ENCODE peak calls at places on chromosomes 6 and 20, in seven cellular contexts. One of them, this sample, is unnamed.

GRCh38 chr20:11676618-11677289 is 240.9 kb upstream of the BTBD3 start:
- DNase-seq in neural progenitor cell: peak; percentile 78
- DNase-seq in Right ventricle myocardium inferior: no peak
- DNase-seq in epithelial cell of prostate: no peak
- DNase-seq in activated CD4-positive, CD25-positive, alpha-beta regulatory T cell: no peak
- DNase-seq in NCI-H1105: peak; percentile 51
- DNase-seq in stimulated activated CD4-positive, alpha-beta T cell treated with anti-CD3 and anti-CD28 coated beads, Interleukin-15, amount 100 ng/mL, for 1 hour: no peak
- DNase-seq in this sample: peak; percentile 9

GRCh38 chr6:168060521-168060931 is 18.5 kb downstream of the FRMD1 start:
- DNase-seq in activated CD4-positive, CD25-positive, alpha-beta regulatory T cell: no peak
- DNase-seq in neural progenitor cell: peak; percentile 79
- DNase-seq in Right ventricle myocardium inferior: peak; percentile 73
- DNase-seq in stimulated activated CD4-positive, alpha-beta T cell treated with anti-CD3 and anti-CD28 coated beads, Interleukin-15, amount 100 ng/mL, for 1 hour: no peak
- DNase-seq in epithelial cell of prostate: no peak
- DNase-seq in NCI-H1105: no peak
- DNase-seq in this sample: peak; percentile 17

GRCh38 chr6:7203939-7204338 is 96.2 kb downstream of the RREB1 start:
- DNase-seq in activated CD4-positive, CD25-positive, alpha-beta regulatory T cell: no peak
- DNase-seq in NCI-H1105: no peak
- DNase-seq in epithelial cell of prostate: no peak
- DNase-seq in stimulated activated CD4-positive, alpha-beta T cell treated with anti-CD3 and anti-CD28 coated beads, Interleukin-15, amount 100 ng/mL, for 1 hour: no peak
- DNase-seq in neural progenitor cell: no peak
- DNase-seq in Right ventricle myocardium inferior: no peak
- DNase-seq in this sample: no peak

GRCh38 chr6:151180321-151180720 is 59.4 kb upstream of the AKAP12 start:
- DNase-seq in neural progenitor cell: no peak
- DNase-seq in Right ventricle myocardium inferior: no peak
- DNase-seq in NCI-H1105: no peak
- DNase-seq in epithelial cell of prostate: no peak
- DNase-seq in stimulated activated CD4-positive, alpha-beta T cell treated with anti-CD3 and anti-CD28 coated beads, Interleukin-15, amount 100 ng/mL, for 1 hour: no peak
- DNase-seq in activated CD4-positive, CD25-positive, alpha-beta regulatory T cell: no peak
- DNase-seq in this sample: no peak

GRCh38 chr20:63963784-63964301 is 5.9 kb downstream of the ZNF512B start:
- DNase-seq in activated CD4-positive, CD25-positive, alpha-beta regulatory T cell: no peak
- DNase-seq in stimulated activated CD4-positive, alpha-beta T cell treated with anti-CD3 and anti-CD28 coated beads, Interleukin-15, amount 100 ng/mL, for 1 hour: no peak
- DNase-seq in Right ventricle myocardium inferior: peak; percentile 49
- DNase-seq in epithelial cell of prostate: no peak
- DNase-seq in NCI-H1105: no peak
- DNase-seq in neural progenitor cell: no peak
- DNase-seq in this sample: no peak

GRCh38 chr20:409697-410559 is 1.8 kb downstream of the RBCK1 start:
- DNase-seq in stimulated activated CD4-positive, alpha-beta T cell treated with anti-CD3 and anti-CD28 coated beads, Interleukin-15, amount 100 ng/mL, for 1 hour: no peak
- DNase-seq in neural progenitor cell: no peak
- DNase-seq in activated CD4-positive, CD25-positive, alpha-beta regulatory T cell: no peak
- DNase-seq in NCI-H1105: no peak
- DNase-seq in Right ventricle myocardium inferior: no peak
- DNase-seq in epithelial cell of prostate: no peak
- DNase-seq in this sample: no peak

GRCh38 chr6:85923013-85923430 is 280.3 kb upstream of the SYNCRIP start:
- DNase-seq in NCI-H1105: peak; percentile 24
- DNase-seq in activated CD4-positive, CD25-positive, alpha-beta regulatory T cell: no peak
- DNase-seq in Right ventricle myocardium inferior: no peak
- DNase-seq in stimulated activated CD4-positive, alpha-beta T cell treated with anti-CD3 and anti-CD28 coated beads, Interleukin-15, amount 100 ng/mL, for 1 hour: no peak
- DNase-seq in neural progenitor cell: peak; percentile 80
- DNase-seq in epithelial cell of prostate: peak; percentile 58
- DNase-seq in this sample: no peak

GRCh38 chr6:2524090-2524489 is 226.6 kb downstream of the MYLK4 start:
- DNase-seq in epithelial cell of prostate: no peak
- DNase-seq in Right ventricle myocardium inferior: no peak
- DNase-seq in NCI-H1105: no peak
- DNase-seq in stimulated activated CD4-positive, alpha-beta T cell treated with anti-CD3 and anti-CD28 coated beads, Interleukin-15, amount 100 ng/mL, for 1 hour: no peak
- DNase-seq in activated CD4-positive, CD25-positive, alpha-beta regulatory T cell: no peak
- DNase-seq in neural progenitor cell: no peak
- DNase-seq in this sample: no peak

GRCh38 chr20:57195023-57195758 is 71.2 kb downstream of the BMP7 start:
- DNase-seq in Right ventricle myocardium inferior: no peak
- DNase-seq in activated CD4-positive, CD25-positive, alpha-beta regulatory T cell: no peak
- DNase-seq in stimulated activated CD4-positive, alpha-beta T cell treated with anti-CD3 and anti-CD28 coated beads, Interleukin-15, amount 100 ng/mL, for 1 hour: no peak
- DNase-seq in epithelial cell of prostate: no peak
- DNase-seq in neural progenitor cell: no peak
- DNase-seq in NCI-H1105: no peak
- DNase-seq in this sample: no peak

GRCh38 chr6:101640131-101640530 is 246.6 kb downstream of the GRIK2 start:
- DNase-seq in Right ventricle myocardium inferior: no peak
- DNase-seq in neural progenitor cell: no peak
- DNase-seq in epithelial cell of prostate: no peak
- DNase-seq in NCI-H1105: no peak
- DNase-seq in activated CD4-positive, CD25-positive, alpha-beta regulatory T cell: no peak
- DNase-seq in stimulated activated CD4-positive, alpha-beta T cell treated with anti-CD3 and anti-CD28 coated beads, Interleukin-15, amount 100 ng/mL, for 1 hour: no peak
- DNase-seq in this sample: no peak

GRCh38 chr6:113102761-113103160 is 754.4 kb upstream of the MARCKS start:
- DNase-seq in neural progenitor cell: no peak
- DNase-seq in NCI-H1105: no peak
- DNase-seq in activated CD4-positive, CD25-positive, alpha-beta regulatory T cell: no peak
- DNase-seq in epithelial cell of prostate: no peak
- DNase-seq in Right ventricle myocardium inferior: no peak
- DNase-seq in stimulated activated CD4-positive, alpha-beta T cell treated with anti-CD3 and anti-CD28 coated beads, Interleukin-15, amount 100 ng/mL, for 1 hour: no peak
- DNase-seq in this sample: no peak

GRCh38 chr20:32756156-32756555 is 6.0 kb upstream of the DNMT3B start:
- DNase-seq in epithelial cell of prostate: no peak
- DNase-seq in Right ventricle myocardium inferior: no peak
- DNase-seq in neural progenitor cell: no peak
- DNase-seq in NCI-H1105: no peak
- DNase-seq in stimulated activated CD4-positive, alpha-beta T cell treated with anti-CD3 and anti-CD28 coated beads, Interleukin-15, amount 100 ng/mL, for 1 hour: no peak
- DNase-seq in activated CD4-positive, CD25-positive, alpha-beta regulatory T cell: no peak
- DNase-seq in this sample: no peak

GRCh38 chr6:25359891-25360290 is 80.7 kb downstream of the CARMIL1 start:
- DNase-seq in activated CD4-positive, CD25-positive, alpha-beta regulatory T cell: no peak
- DNase-seq in NCI-H1105: peak; percentile 8
- DNase-seq in stimulated activated CD4-positive, alpha-beta T cell treated with anti-CD3 and anti-CD28 coated beads, Interleukin-15, amount 100 ng/mL, for 1 hour: no peak
- DNase-seq in epithelial cell of prostate: no peak
- DNase-seq in neural progenitor cell: no peak
- DNase-seq in Right ventricle myocardium inferior: no peak
- DNase-seq in this sample: no peak

GRCh38 chr20:49935746-49936152 is 448 bp upstream of the RNF114 start:
- DNase-seq in stimulated activated CD4-positive, alpha-beta T cell treated with anti-CD3 and anti-CD28 coated beads, Interleukin-15, amount 100 ng/mL, for 1 hour: no peak
- DNase-seq in Right ventricle myocardium inferior: no peak
- DNase-seq in NCI-H1105: no peak
- DNase-seq in neural progenitor cell: no peak
- DNase-seq in epithelial cell of prostate: no peak
- DNase-seq in activated CD4-positive, CD25-positive, alpha-beta regulatory T cell: no peak
- DNase-seq in this sample: no peak

GRCh38 chr20:47741669-47742345 is 43.5 kb downstream of the SULF2 start:
- DNase-seq in NCI-H1105: no peak
- DNase-seq in neural progenitor cell: no peak
- DNase-seq in Right ventricle myocardium inferior: no peak
- DNase-seq in activated CD4-positive, CD25-positive, alpha-beta regulatory T cell: no peak
- DNase-seq in stimulated activated CD4-positive, alpha-beta T cell treated with anti-CD3 and anti-CD28 coated beads, Interleukin-15, amount 100 ng/mL, for 1 hour: no peak
- DNase-seq in epithelial cell of prostate: no peak
- DNase-seq in this sample: no peak

GRCh38 chr6:30591008-30591407 is 19.8 kb downstream of the ABCF1 start:
- DNase-seq in stimulated activated CD4-positive, alpha-beta T cell treated with anti-CD3 and anti-CD28 coated beads, Interleukin-15, amount 100 ng/mL, for 1 hour: no peak
- DNase-seq in NCI-H1105: no peak
- DNase-seq in neural progenitor cell: no peak
- DNase-seq in epithelial cell of prostate: peak; percentile 84
- DNase-seq in Right ventricle myocardium inferior: no peak
- DNase-seq in activated CD4-positive, CD25-positive, alpha-beta regulatory T cell: no peak
- DNase-seq in this sample: no peak

GRCh38 chr6:163950159-163950558 is 535.6 kb downstream of the QKI start:
- DNase-seq in activated CD4-positive, CD25-positive, alpha-beta regulatory T cell: no peak
- DNase-seq in stimulated activated CD4-positive, alpha-beta T cell treated with anti-CD3 and anti-CD28 coated beads, Interleukin-15, amount 100 ng/mL, for 1 hour: no peak
- DNase-seq in neural progenitor cell: no peak
- DNase-seq in Right ventricle myocardium inferior: no peak
- DNase-seq in NCI-H1105: no peak
- DNase-seq in epithelial cell of prostate: no peak
- DNase-seq in this sample: no peak

GRCh38 chr20:51354191-51354768 is 188.2 kb downstream of the NFATC2 start:
- DNase-seq in activated CD4-positive, CD25-positive, alpha-beta regulatory T cell: no peak
- DNase-seq in neural progenitor cell: no peak
- DNase-seq in epithelial cell of prostate: no peak
- DNase-seq in NCI-H1105: no peak
- DNase-seq in Right ventricle myocardium inferior: no peak
- DNase-seq in stimulated activated CD4-positive, alpha-beta T cell treated with anti-CD3 and anti-CD28 coated beads, Interleukin-15, amount 100 ng/mL, for 1 hour: no peak
- DNase-seq in this sample: no peak

GRCh38 chr6:138402833-138403187 is 1.2 kb upstream of the HEBP2 start:
- DNase-seq in NCI-H1105: no peak
- DNase-seq in Right ventricle myocardium inferior: no peak
- DNase-seq in neural progenitor cell: no peak
- DNase-seq in activated CD4-positive, CD25-positive, alpha-beta regulatory T cell: no peak
- DNase-seq in epithelial cell of prostate: no peak
- DNase-seq in stimulated activated CD4-positive, alpha-beta T cell treated with anti-CD3 and anti-CD28 coated beads, Interleukin-15, amount 100 ng/mL, for 1 hour: no peak
- DNase-seq in this sample: no peak

GRCh38 chr6:136921936-136922679 is at the start of gene SLC35D3:
- DNase-seq in Right ventricle myocardium inferior: no peak
- DNase-seq in epithelial cell of prostate: no peak
- DNase-seq in activated CD4-positive, CD25-positive, alpha-beta regulatory T cell: no peak
- DNase-seq in neural progenitor cell: peak; percentile 74
- DNase-seq in stimulated activated CD4-positive, alpha-beta T cell treated with anti-CD3 and anti-CD28 coated beads, Interleukin-15, amount 100 ng/mL, for 1 hour: peak; percentile 2
- DNase-seq in NCI-H1105: no peak
- DNase-seq in this sample: no peak

GRCh38 chr20:64228086-64228485 is 27.5 kb upstream of the PCMTD2 start:
- DNase-seq in stimulated activated CD4-positive, alpha-beta T cell treated with anti-CD3 and anti-CD28 coated beads, Interleukin-15, amount 100 ng/mL, for 1 hour: no peak
- DNase-seq in Right ventricle myocardium inferior: peak; percentile 27
- DNase-seq in NCI-H1105: no peak
- DNase-seq in epithelial cell of prostate: no peak
- DNase-seq in activated CD4-positive, CD25-positive, alpha-beta regulatory T cell: no peak
- DNase-seq in neural progenitor cell: no peak
- DNase-seq in this sample: no peak

GRCh38 chr6:89638320-89639195 is at the start of gene LYRM2:
- DNase-seq in NCI-H1105: peak; percentile 95
- DNase-seq in epithelial cell of prostate: peak; percentile 64
- DNase-seq in activated CD4-positive, CD25-positive, alpha-beta regulatory T cell: peak; percentile 89
- DNase-seq in neural progenitor cell: peak; percentile 97
- DNase-seq in Right ventricle myocardium inferior: peak; percentile 97
- DNase-seq in stimulated activated CD4-positive, alpha-beta T cell treated with anti-CD3 and anti-CD28 coated beads, Interleukin-15, amount 100 ng/mL, for 1 hour: peak; percentile 83
- DNase-seq in this sample: peak; percentile 81

GRCh38 chr6:137497722-137498463 is 3.7 kb upstream of the OLIG3 start:
- DNase-seq in activated CD4-positive, CD25-positive, alpha-beta regulatory T cell: no peak
- DNase-seq in NCI-H1105: no peak
- DNase-seq in neural progenitor cell: peak; percentile 58
- DNase-seq in epithelial cell of prostate: no peak
- DNase-seq in Right ventricle myocardium inferior: peak; percentile 50
- DNase-seq in stimulated activated CD4-positive, alpha-beta T cell treated with anti-CD3 and anti-CD28 coated beads, Interleukin-15, amount 100 ng/mL, for 1 hour: no peak
- DNase-seq in this sample: no peak

GRCh38 chr20:37500311-37500710 is 20.7 kb upstream of the NNAT start:
- DNase-seq in activated CD4-positive, CD25-positive, alpha-beta regulatory T cell: no peak
- DNase-seq in Right ventricle myocardium inferior: no peak
- DNase-seq in epithelial cell of prostate: no peak
- DNase-seq in neural progenitor cell: no peak
- DNase-seq in stimulated activated CD4-positive, alpha-beta T cell treated with anti-CD3 and anti-CD28 coated beads, Interleukin-15, amount 100 ng/mL, for 1 hour: no peak
- DNase-seq in NCI-H1105: no peak
- DNase-seq in this sample: no peak

This sample was measured in smooth muscle cell of the brain vasculature.